ENCODE peak calls at places on chromosomes 1 and 21, in five cellular contexts. P is choroid plexus epithelial cell, R is dorsolateral prefrontal cortex, M is upper lobe of right lung, A is cardiac muscle cell. U is an unnamed sample.

GRCh38 chr1:28437924-28438699 is 67.7 kb upstream of the RCC1 start:
- DNase-seq in P (peak), R (peak), M (peak), A (peak), U (peak)

GRCh38 chr1:20717452-20718342 is at the start of gene KIF17:
- DNase-seq in P (peak), R (peak), M (peak), A (peak), U (peak)

GRCh38 chr1:53285969-53286760 is 41.7 kb downstream of the LRP8 start:
- DNase-seq in P (no peak), R (no peak), M (no peak), A (no peak), U (no peak)

GRCh38 chr1:76593614-76594013 is 273.7 kb upstream of the ST6GALNAC5 start:
- DNase-seq in P (peak), R (no peak), M (no peak), A (no peak), U (no peak)

GRCh38 chr1:202161151-202162048 is 998 bp upstream of the PTPN7 start:
- DNase-seq in P (no peak), R (no peak), M (peak), A (no peak), U (no peak)

GRCh38 chr1:186722711-186723309 is 42.6 kb upstream of the PTGS2 start:
- DNase-seq in P (peak), R (no peak), M (no peak), A (peak), U (no peak)

GRCh38 chr21:25573409-25574206 is 33.7 kb downstream of the MRPL39 start:
- DNase-seq in P (peak), R (peak), M (no peak), A (no peak), U (no peak)

GRCh38 chr1:16621300-16621658 is 7.9 kb upstream of the NBPF1 start:
- DNase-seq in P (no peak), R (no peak), M (no peak), A (no peak), U (no peak)

GRCh38 chr1:227429447-227430359 is 111.4 kb upstream of the CDC42BPA start:
- DNase-seq in P (peak), R (no peak), M (no peak), A (no peak), U (no peak)

GRCh38 chr1:7298749-7299151 is 472.3 kb upstream of the VAMP3 start:
- DNase-seq in P (peak), R (no peak), M (no peak), A (no peak), U (no peak)

GRCh38 chr1:30665216-30665615 is 58.2 kb downstream of the MATN1 start:
- DNase-seq in P (no peak), R (no peak), M (peak), A (no peak), U (no peak)

GRCh38 chr1:114854693-114855320 is at the start of gene SYCP1:
- DNase-seq in P (no peak), R (no peak), M (no peak), A (no peak), U (no peak)

GRCh38 chr1:218499911-218500310 is 154.8 kb downstream of the TGFB2 start:
- DNase-seq in P (no peak), R (no peak), M (no peak), A (no peak), U (no peak)

GRCh38 chr1:107357381-107357780 is 216.5 kb downstream of the NTNG1 start:
- DNase-seq in P (no peak), R (no peak), M (no peak), A (no peak), U (no peak)

GRCh38 chr1:23081376-23081775 is 62.1 kb downstream of the KDM1A start:
- DNase-seq in P (peak), R (no peak), M (no peak), A (peak), U (no peak)

GRCh38 chr21:42336065-42336464 is 14.7 kb downstream of the TFF2 start:
- DNase-seq in P (peak), R (no peak), M (no peak), A (peak), U (no peak)

GRCh38 chr1:78722521-78722920 is 72.9 kb downstream of the IFI44 start:
- DNase-seq in P (no peak), R (no peak), M (no peak), A (no peak), U (no peak)

GRCh38 chr1:14706656-14707055 is 108.2 kb downstream of the KAZN start:
- DNase-seq in P (no peak), R (no peak), M (no peak), A (no peak), U (no peak)

GRCh38 chr21:20996421-20997307 is 1.5 kb upstream of the NCAM2 start:
- DNase-seq in P (peak), R (no peak), M (no peak), A (peak), U (no peak)

GRCh38 chr1:66350001-66350547 is 183.9 kb upstream of the SGIP1 start:
- DNase-seq in P (no peak), R (no peak), M (no peak), A (no peak), U (no peak)

GRCh38 chr21:40950970-40951369 is 104.0 kb upstream of the DSCAM start:
- DNase-seq in P (no peak), R (no peak), M (no peak), A (no peak), U (no peak)
- TF ChIP-seq CTCF in P (no peak), R (no peak), M (no peak), A (no peak), U (no peak)

GRCh38 chr21:40842197-40842552 is 4.8 kb downstream of the DSCAM start:
- DNase-seq in P (no peak), R (no peak), M (no peak), A (no peak), U (no peak)
- TF ChIP-seq CTCF in P (no peak), R (peak), M (no peak), A (no peak), U (peak)

GRCh38 chr21:44657635-44658183 is at the start of gene KRTAP12-3:
- DNase-seq in P (no peak), R (no peak), M (no peak), A (no peak), U (no peak)
- TF ChIP-seq CTCF in P (no peak), R (no peak), M (no peak), A (no peak), U (no peak)

GRCh38 chr1:43668956-43669355 is 19.0 kb downstream of the KDM4A start:
- DNase-seq in P (peak), R (no peak), M (no peak), A (no peak), U (no peak)
- TF ChIP-seq CTCF in P (no peak), R (no peak), M (no peak), A (no peak), U (no peak)

GRCh38 chr1:200916152-200916551 is 21.5 kb downstream of the INAVA start:
- DNase-seq in P (no peak), R (no peak), M (no peak), A (no peak), U (no peak)
- TF ChIP-seq CTCF in P (peak), R (no peak), M (no peak), A (no peak), U (peak)

DNA sequence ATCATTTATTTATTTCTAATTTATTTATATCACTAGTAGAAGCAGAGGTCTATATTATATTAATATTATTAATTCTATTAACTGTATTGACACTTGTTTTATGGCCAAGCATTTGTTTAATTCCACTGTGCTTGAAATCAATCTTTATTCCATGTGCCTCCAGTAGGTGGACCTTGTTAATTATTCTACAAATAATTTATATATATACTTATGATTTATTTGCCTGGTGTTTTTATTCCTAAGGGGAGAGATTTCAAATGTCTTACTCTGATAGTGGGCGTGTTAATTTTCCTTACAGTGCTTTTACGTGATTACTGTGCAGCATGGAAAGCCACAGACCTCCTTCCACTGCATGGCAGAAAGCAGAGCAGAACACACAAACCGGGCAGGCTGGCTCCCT is 17.5 kb upstream of the OR6N2 start:
- DNase-seq in P (peak), R (no peak), M (no peak), A (no peak), U (no peak)
- TF ChIP-seq CTCF in P (peak), R (no peak), M (peak), A (no peak), U (peak)

GRCh38 chr1:192488058-192488457 is 87.5 kb upstream of the RGS1 start:
- DNase-seq in P (no peak), R (no peak), M (no peak), A (no peak), U (no peak)
- TF ChIP-seq CTCF in P (no peak), R (no peak), M (peak), A (no peak), U (no peak)

DNA sequence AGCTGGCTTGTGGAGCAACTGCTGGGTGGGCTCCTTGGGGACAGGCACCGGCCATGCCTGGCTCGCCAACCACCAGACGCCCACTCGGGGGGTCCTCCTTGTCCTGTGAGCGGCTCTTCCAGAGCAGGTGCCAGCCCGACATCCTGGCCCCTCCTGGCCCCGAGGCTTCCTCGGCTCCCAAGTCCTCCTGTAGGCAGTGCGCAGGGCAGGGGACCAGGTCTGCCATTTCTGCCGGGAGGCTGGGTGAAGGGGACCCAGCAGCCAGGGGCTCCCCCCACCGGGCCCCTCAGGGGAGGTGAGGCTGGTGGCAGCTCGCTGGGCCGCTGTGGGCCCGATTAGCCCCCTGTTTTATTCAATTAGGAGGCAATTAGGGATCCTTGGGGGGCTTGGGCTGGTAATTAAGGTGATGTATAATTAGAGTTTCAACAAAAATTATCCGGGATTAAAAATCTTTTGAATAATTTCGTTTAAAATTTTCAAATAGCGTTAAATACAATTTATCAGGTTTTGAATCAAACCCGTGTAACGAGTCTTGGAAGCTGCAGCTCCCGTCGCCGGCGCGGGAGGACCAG is 4.0 kb downstream of the PRDM16 start:
- DNase-seq in P (no peak), R (no peak), M (no peak), A (peak), U (no peak)
- TF ChIP-seq CTCF in P (no peak), R (no peak), M (no peak), A (no peak), U (no peak)

GRCh38 chr1:26820784-26821269 is 5.7 kb upstream of the ZDHHC18 start:
- DNase-seq in P (no peak), R (no peak), M (no peak), A (no peak), U (no peak)
- TF ChIP-seq CTCF in P (peak), R (no peak), M (peak), A (peak), U (no peak)

GRCh38 chr1:231761747-231762541 is 135.4 kb downstream of the DISC1 start:
- DNase-seq in P (no peak), R (no peak), M (no peak), A (no peak), U (no peak)
- TF ChIP-seq CTCF in P (no peak), R (no peak), M (no peak), A (no peak), U (no peak)

U was measured in mesothelial cell of epicardium.